ENCODE peak calls at places on chromosomes 2 and 18, in six cellular contexts. B is thoracic aorta, P is body of pancreas, V is AG04450, S is spleen, F is AG09309. C is an unnamed sample.

GRCh38 chr2:3145471-3146027 is 232.1 kb downstream of the EIPR1 start:
- DNase-seq in B (no peak), P (no peak), V (no peak), S (no peak), F (no peak), C (no peak)

GRCh38 chr2:224986479-224986878 is 55.8 kb downstream of the DOCK10 start:
- DNase-seq in B (no peak), P (no peak), V (no peak), S (no peak), F (no peak), C (no peak)

GRCh38 chr18:7459851-7460774 is 107.0 kb upstream of the PTPRM start:
- DNase-seq in B (no peak), P (no peak), V (no peak), S (no peak), F (no peak), C (peak)

GRCh38 chr2:172244419-172245130 is 141.9 kb upstream of the DLX2 start:
- DNase-seq in B (no peak), P (no peak), V (no peak), S (no peak), F (no peak), C (no peak)

GRCh38 chr18:21672868-21673267 is 31.7 kb downstream of the ABHD3 start:
- DNase-seq in B (peak), P (peak), V (no peak), S (no peak), F (no peak), C (peak)

GRCh38 chr18:70363861-70364260 is 75.0 kb downstream of the SOCS6 start:
- DNase-seq in B (no peak), P (no peak), V (no peak), S (no peak), F (no peak), C (no peak)

GRCh38 chr2:45269149-45269793 is 260.0 kb upstream of the SIX2 start:
- DNase-seq in B (no peak), P (no peak), V (no peak), S (no peak), F (no peak), C (no peak)

GRCh38 chr2:9914384-9915065 is 37.0 kb upstream of the GRHL1 start:
- DNase-seq in B (no peak), P (no peak), V (peak), S (no peak), F (no peak), C (no peak)

GRCh38 chr18:3323900-3324299 is 62.0 kb downstream of the MYL12B start:
- DNase-seq in B (no peak), P (no peak), V (no peak), S (no peak), F (no peak), C (no peak)

GRCh38 chr18:11955299-11956029 is 25.8 kb upstream of the IMPA2 start:
- DNase-seq in B (no peak), P (peak), V (peak), S (no peak), F (peak), C (no peak)

GRCh38 chr2:11465110-11465484 is 864 bp downstream of the E2F6 start:
- DNase-seq in B (no peak), P (no peak), V (no peak), S (no peak), F (no peak), C (no peak)

GRCh38 chr2:207662203-207662602 is 37.0 kb upstream of the METTL21A start:
- DNase-seq in B (no peak), P (peak), V (no peak), S (no peak), F (no peak), C (no peak)

GRCh38 chr2:175557810-175558377 is 376.4 kb upstream of the ATP5MC3 start:
- DNase-seq in B (no peak), P (no peak), V (no peak), S (peak), F (no peak), C (no peak)

GRCh38 chr2:86808315-86809161 is 17.8 kb upstream of the CD8A start:
- DNase-seq in B (peak), P (peak), V (peak), S (peak), F (peak), C (peak)

GRCh38 chr2:100121124-100121718 is 21.2 kb downstream of the AFF3 start:
- DNase-seq in B (no peak), P (no peak), V (no peak), S (no peak), F (no peak), C (no peak)

GRCh38 chr2:224894356-224894755 is 147.9 kb downstream of the DOCK10 start:
- DNase-seq in B (no peak), P (no peak), V (no peak), S (no peak), F (no peak), C (no peak)

GRCh38 chr2:2104331-2104730 is 226.7 kb downstream of the MYT1L start:
- DNase-seq in B (no peak), P (no peak), V (no peak), S (no peak), F (no peak), C (no peak)

GRCh38 chr2:219457784-219458369 is 23.2 kb downstream of the SPEG start:
- DNase-seq in B (no peak), P (no peak), V (no peak), S (no peak), F (no peak), C (no peak)

GRCh38 chr2:130726614-130727180 is 2.2 kb upstream of the GPR148 start:
- DNase-seq in B (no peak), P (no peak), V (no peak), S (peak), F (no peak), C (no peak)
- H3K4me3 ChIP-seq in B (peak), P (peak), V (peak), S (peak), F (peak), C (peak)

GRCh38 chr2:147451902-147452515 is 392.8 kb upstream of the ACVR2A start:
- DNase-seq in B (no peak), P (no peak), V (no peak), S (no peak), F (no peak), C (no peak)
- TF ChIP-seq CTCF in B (no peak), P (no peak), V (no peak), S (no peak), F (no peak), C (no peak)

GRCh38 chr2:42742740-42743666 is 20.9 kb downstream of the OXER1 start:
- DNase-seq in B (no peak), P (no peak), V (no peak), S (no peak), F (no peak), C (no peak)

GRCh38 chr2:42736598-42737322 is 27.2 kb downstream of the OXER1 start:
- DNase-seq in B (no peak), P (no peak), V (no peak), S (no peak), F (no peak), C (no peak)

GRCh38 chr2:42743667-42744005 is 20.3 kb downstream of the OXER1 start:
- DNase-seq in B (no peak), P (no peak), V (no peak), S (no peak), F (no peak), C (no peak)

DNA sequence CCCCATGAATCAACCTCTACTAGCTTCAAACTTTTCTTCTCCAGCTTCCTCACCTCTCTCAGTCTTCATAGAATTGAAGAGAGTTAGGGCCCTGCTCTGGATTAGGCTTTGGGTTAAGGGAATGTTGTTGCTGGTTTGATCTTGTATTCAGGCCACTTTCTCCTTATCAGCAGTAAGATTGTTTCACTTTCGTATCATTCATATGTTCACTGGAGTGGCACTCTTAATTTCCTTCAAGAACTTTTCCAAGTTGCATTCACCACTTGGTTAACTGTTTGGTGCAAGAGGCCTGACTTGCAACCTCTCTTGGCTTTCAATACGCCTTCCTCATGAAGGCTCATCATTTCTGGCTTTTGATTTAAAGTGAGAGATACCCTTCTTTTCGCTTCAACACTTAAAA is 22.8 kb downstream of the OXER1 start:
- DNase-seq in B (no peak), P (no peak), V (no peak), S (no peak), F (no peak), C (no peak)
- H3K4me3 ChIP-seq in B (no peak), P (no peak), V (no peak), S (no peak), F (no peak), C (no peak)

DNA sequence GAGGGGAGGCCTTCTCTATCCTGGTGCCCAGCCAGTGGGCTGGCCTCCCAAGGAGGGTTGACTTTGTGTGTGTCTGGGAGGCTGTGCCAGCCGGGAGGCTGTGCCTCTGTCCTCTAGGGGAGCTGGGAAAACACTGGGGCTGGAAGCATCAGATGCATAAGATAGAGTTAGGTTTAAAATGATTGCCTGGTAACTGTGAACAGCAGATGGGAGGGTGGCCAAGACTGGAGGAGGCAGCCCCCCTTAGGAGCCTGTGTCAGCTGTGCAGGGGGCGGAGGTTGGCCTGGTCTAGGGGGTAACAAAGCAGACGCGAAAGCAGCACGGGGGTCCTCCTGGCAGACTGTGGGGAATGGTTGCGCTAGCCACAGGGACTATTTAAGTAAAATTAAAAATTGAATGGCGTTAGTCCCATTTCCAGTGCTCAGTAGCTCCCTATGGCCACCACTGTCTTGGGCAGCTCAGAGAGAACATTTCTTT is 1.3 kb downstream of the ING5 start:
- DNase-seq in B (no peak), P (peak), V (no peak), S (no peak), F (no peak), C (no peak)
- TF ChIP-seq CTCF in B (no peak), P (no peak), V (no peak), S (no peak), F (no peak), C (no peak)

GRCh38 chr2:169693344-169693743 is 861 bp downstream of the CFAP210 start:
- DNase-seq in B (no peak), P (no peak), V (no peak), S (no peak), F (no peak), C (no peak)
- H3K4me3 ChIP-seq in B (peak), P (no peak), V (no peak), S (no peak), F (no peak), C (no peak)

DNA sequence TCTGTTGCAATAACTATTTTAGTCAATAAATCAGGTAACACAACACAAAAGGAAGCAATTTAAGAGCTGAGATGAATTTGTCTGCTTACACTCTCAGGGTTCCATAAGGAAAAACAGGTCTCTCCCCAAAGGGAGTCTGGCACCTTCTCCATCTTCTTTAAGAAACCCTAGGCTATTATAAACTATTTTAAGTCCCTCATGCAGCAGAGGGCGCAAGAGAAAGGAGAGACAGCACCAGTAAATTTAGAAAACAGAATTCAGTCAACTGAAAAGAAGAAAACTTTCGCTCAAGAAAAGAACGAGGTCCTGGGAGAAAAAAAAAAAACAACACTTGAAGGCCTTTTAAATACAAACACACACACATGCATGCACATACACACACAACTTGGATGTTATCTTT is 19.1 kb downstream of the SULT1C4 start:
- DNase-seq in B (no peak), P (no peak), V (no peak), S (no peak), F (peak), C (no peak)
- TF ChIP-seq CTCF in B (no peak), P (no peak), V (peak), S (no peak), F (peak), C (peak)

DNA sequence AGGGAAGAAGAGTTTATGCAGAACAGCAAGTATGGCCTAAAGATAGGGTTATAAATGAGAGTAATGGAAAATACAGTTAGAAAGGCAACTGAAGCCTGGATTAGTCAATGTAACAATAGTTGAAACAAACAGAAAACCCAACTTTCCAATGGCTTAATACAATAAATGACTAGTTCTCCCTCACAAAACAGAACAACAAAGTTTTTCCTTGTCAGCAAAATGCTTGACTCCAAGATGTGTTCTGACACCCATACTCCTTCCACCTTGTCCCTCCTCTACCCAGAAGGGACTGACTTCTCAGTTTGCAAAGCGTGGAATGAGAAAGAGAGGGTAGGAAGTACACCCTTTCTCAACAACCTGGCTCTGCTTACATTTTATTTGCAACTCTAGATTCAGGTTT is 191.4 kb upstream of the OSR1 start:
- DNase-seq in B (no peak), P (no peak), V (no peak), S (no peak), F (no peak), C (no peak)
- H3K4me3 ChIP-seq in B (no peak), P (no peak), V (no peak), S (no peak), F (no peak), C (no peak)

GRCh38 chr2:37026050-37026449 is 58.1 kb downstream of the HEATR5B start:
- DNase-seq in B (no peak), P (no peak), V (no peak), S (no peak), F (no peak), C (no peak)
- TF ChIP-seq CTCF in B (no peak), P (no peak), V (no peak), S (no peak), F (peak), C (peak)

C was measured in left ventricle myocardium inferior.